ENCODE peak calls at places on chromosomes 5 and 9, in four cellular contexts. R, I, S and E are unnamed samples.
A peak's percentile ranks its signal among the peaks of the same experiment; 100 is the strongest.

GRCh38 chr5:99331061-99331460 is 402.3 kb upstream of the CHD1 start:
- DNase-seq in R (no peak), I (no peak), S (no peak), E (no peak)

GRCh38 chr5:38827525-38827924 is 18.3 kb upstream of the OSMR start:
- DNase-seq in R (no peak), I (no peak), S (no peak), E (no peak)

GRCh38 chr5:78280261-78280660 is 14.2 kb downstream of the AP3B1 start:
- DNase-seq in R (no peak), I (no peak), S (no peak), E (no peak)

GRCh38 chr5:111984044-111984443 is 227.1 kb upstream of the NREP start:
- DNase-seq in R (no peak), I (no peak), S (no peak), E (no peak)

GRCh38 chr5:35058395-35058794 is 10.6 kb upstream of the AGXT2 start:
- DNase-seq in R (peak; percentile 30), I (no peak), S (no peak), E (no peak)

GRCh38 chr5:26877154-26877553 is 161.2 kb downstream of the CDH9 start:
- DNase-seq in R (no peak), I (no peak), S (no peak), E (no peak)

GRCh38 chr5:95960802-95961616 is 642 bp downstream of the ELL2 start:
- DNase-seq in R (no peak), I (peak; percentile 88), S (peak; percentile 42), E (no peak)

GRCh38 chr5:59346514-59346913 is 547.0 kb downstream of the PDE4D start:
- DNase-seq in R (no peak), I (no peak), S (no peak), E (no peak)

GRCh38 chr5:150510460-150511263 is 2.7 kb downstream of the NDST1 start:
- DNase-seq in R (no peak), I (no peak), S (peak; percentile 92), E (no peak)

GRCh38 chr9:90724880-90725279 is 76.7 kb upstream of the SYK start:
- DNase-seq in R (no peak), I (no peak), S (no peak), E (no peak)

GRCh38 chr9:14445946-14446345 is 132.0 kb upstream of the NFIB start:
- DNase-seq in R (no peak), I (no peak), S (no peak), E (no peak)

GRCh38 chr9:113484258-113484730 is 20.8 kb downstream of the RGS3 start:
- DNase-seq in R (no peak), I (no peak), S (peak; percentile 51), E (no peak)

GRCh38 chr5:139474815-139475791 is 4.3 kb downstream of the SMIM33 start:
- DNase-seq in R (no peak), I (no peak), S (no peak), E (no peak)

GRCh38 chr9:36164989-36165388 is 4.2 kb upstream of the CCIN start:
- DNase-seq in R (no peak), I (no peak), S (no peak), E (no peak)

GRCh38 chr9:124216474-124217176 is 41.1 kb upstream of the NEK6 start:
- DNase-seq in R (peak; percentile 80), I (no peak), S (no peak), E (no peak)

GRCh38 chr9:117718701-117719100 is 14.5 kb downstream of the TLR4 start:
- DNase-seq in R (no peak), I (no peak), S (no peak), E (no peak)

GRCh38 chr5:113378486-113378885 is 56.3 kb downstream of the TSSK1B start:
- DNase-seq in R (no peak), I (no peak), S (no peak), E (no peak)

DNA sequence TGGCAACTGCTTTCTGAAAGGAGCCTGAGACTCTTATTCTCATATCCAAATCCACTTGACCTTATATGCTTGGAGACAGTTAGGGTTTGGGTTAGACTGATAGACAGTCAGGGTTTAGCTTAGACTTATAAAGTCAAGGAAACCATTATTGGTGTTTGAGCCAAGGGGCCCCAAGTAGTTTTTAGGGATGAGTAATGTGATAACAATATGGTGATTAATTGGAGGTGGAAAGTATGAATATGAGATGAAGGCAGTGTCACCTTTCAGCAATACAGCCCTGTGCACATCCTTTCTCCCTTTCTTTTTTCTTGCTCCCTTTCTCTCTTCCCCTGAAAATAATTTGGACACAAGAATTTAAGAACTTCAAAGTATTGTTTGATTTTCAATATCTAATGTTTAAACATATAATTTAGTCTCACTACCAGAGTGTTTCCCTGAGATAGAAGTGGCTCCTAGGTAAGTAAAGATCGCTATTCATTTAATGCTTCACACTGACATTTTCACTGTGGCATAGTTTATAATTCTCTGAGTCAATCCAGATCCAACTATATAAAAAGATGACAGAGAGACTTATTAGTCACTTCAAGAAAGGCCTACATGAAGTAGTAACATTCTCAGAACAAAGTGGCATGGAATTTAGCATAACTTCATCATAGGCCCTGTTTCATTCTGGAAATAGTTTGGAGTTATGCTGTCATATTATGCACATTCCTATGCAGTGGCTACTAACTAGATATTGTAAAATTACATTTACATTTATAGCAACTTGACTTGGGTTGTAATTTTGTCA is 200.8 kb downstream of the CHSY3 start:
- DNase-seq in R (no peak), I (no peak), S (no peak), E (no peak)
- TF ChIP-seq SUZ12 in R (no peak), I (no peak), S (no peak), E (no peak)

DNA sequence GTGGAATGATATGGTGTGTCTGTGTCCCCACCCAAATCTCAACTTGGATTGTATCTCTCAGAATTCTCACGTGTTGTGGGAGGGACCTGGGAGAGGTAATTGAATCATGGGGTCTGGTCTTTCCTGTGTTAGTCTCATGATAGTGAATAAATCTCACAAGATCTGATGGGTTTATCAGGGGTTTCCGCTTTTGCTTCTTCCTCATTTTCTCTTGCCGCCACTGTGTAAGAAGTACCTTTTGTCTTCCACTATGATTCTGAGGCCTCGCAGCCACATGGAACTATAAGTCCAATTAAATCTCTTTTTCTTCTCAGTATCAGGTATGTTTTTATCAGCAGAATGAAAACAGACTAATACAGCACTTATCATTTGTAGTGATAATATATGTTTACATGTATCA is 29.5 kb upstream of the SPIN1 start:
- DNase-seq in R (no peak), I (no peak), S (no peak), E (no peak)
- H3K9me3 ChIP-seq in R (no peaks in the 10 kb centered on the region), I (no peaks in the 10 kb centered on the region), S (peaks cover 10% of the 10 kb centered on the region), E (peaks cover 32% of the 10 kb centered on the region)

GRCh38 chr5:89313044-89313443 is 430.1 kb upstream of the MEF2C start:
- DNase-seq in R (no peak), I (no peak), S (no peak), E (no peak)

GRCh38 chr5:89309268-89309667 is 426.3 kb upstream of the MEF2C start:
- DNase-seq in R (no peak), I (no peak), S (no peak), E (no peak)

GRCh38 chr5:89308606-89309040 is 425.6 kb upstream of the MEF2C start:
- DNase-seq in R (peak; percentile 92), I (no peak), S (no peak), E (no peak)

GRCh38 chr5:89315194-89315593 is 432.2 kb upstream of the MEF2C start:
- DNase-seq in R (no peak), I (no peak), S (no peak), E (no peak)

GRCh38 chr5:89313804-89314588 is 431.0 kb upstream of the MEF2C start:
- DNase-seq in R (peak; percentile 99), I (no peak), S (no peak), E (no peak)
- TF ChIP-seq SUZ12 in R (no peak), I (no peak), S (no peak), E (no peak)

GRCh38 chr5:68049053-68049713 is 166.4 kb upstream of the PIK3R1 start:
- DNase-seq in R (no peak), I (no peak), S (no peak), E (no peak)
- H3K9me3 ChIP-seq in R (no peaks in the 10 kb centered on the region), I (peaks cover 8% of the 10 kb centered on the region), S (peaks cover 35% of the 10 kb centered on the region), E (peaks cover 3% of the 10 kb centered on the region)